ENCODE peak calls at places on chromosomes 12 and 14, in four cellular contexts. J, D, C and I are unnamed samples.
A peak's percentile ranks its signal among the peaks of the same experiment; 100 is the strongest.

GRCh38 chr12:47757840-47758583 is 668 bp downstream of the RAPGEF3 start:
- DNase-seq in J (no peak), D (no peak), C (no peak), I (no peak)

GRCh38 chr12:128052341-128052740 is 214.6 kb upstream of the TMEM132C start:
- DNase-seq in J (peak; percentile 57), D (no peak), C (no peak), I (no peak)

GRCh38 chr14:52951730-52952481 is 1.1 kb upstream of the FERMT2 start:
- DNase-seq in J (peak; percentile 79), D (no peak), C (peak; percentile 73), I (peak; percentile 35)

GRCh38 chr14:30885840-30886740 is 11.7 kb downstream of the COCH start:
- DNase-seq in J (peak; percentile 38), D (no peak), C (no peak), I (no peak)

GRCh38 chr12:122336015-122336946 is 70.0 kb upstream of the VPS33A start:
- DNase-seq in J (peak; percentile 23), D (no peak), C (no peak), I (peak; percentile 55)

GRCh38 chr12:114835031-114835430 is 151.1 kb upstream of the TBX3 start:
- DNase-seq in J (peak; percentile 72), D (peak; percentile 42), C (no peak), I (no peak)

GRCh38 chr12:6963741-6964446 is 6.6 kb downstream of the PHB2 start:
- DNase-seq in J (no peak), D (no peak), C (peak; percentile 63), I (no peak)

GRCh38 chr14:67358914-67359313 is 690 bp downstream of the ATP6V1D start:
- DNase-seq in J (no peak), D (no peak), C (no peak), I (peak; percentile 3)

GRCh38 chr12:15651381-15651780 is 137.8 kb downstream of the EPS8 start:
- DNase-seq in J (no peak), D (no peak), C (no peak), I (no peak)

GRCh38 chr12:93186131-93186530 is 191.6 kb upstream of the NUDT4 start:
- DNase-seq in J (no peak), D (no peak), C (no peak), I (no peak)

GRCh38 chr12:53159195-53159834 is 21.2 kb upstream of the ZNF740 start:
- DNase-seq in J (peak; percentile 48), D (no peak), C (peak; percentile 75), I (peak; percentile 91)

GRCh38 chr12:63064080-63064479 is 86.9 kb downstream of the AVPR1A start:
- DNase-seq in J (peak; percentile 20), D (peak; percentile 49), C (no peak), I (no peak)

GRCh38 chr14:102770910-102771543 is 6.2 kb upstream of the TRAF3 start:
- DNase-seq in J (no peak), D (no peak), C (no peak), I (no peak)

GRCh38 chr12:94027561-94027960 is 120.8 kb upstream of the PLXNC1 start:
- DNase-seq in J (no peak), D (no peak), C (no peak), I (no peak)

GRCh38 chr12:43957732-43958131 is 121.9 kb downstream of the TMEM117 start:
- DNase-seq in J (peak; percentile 51), D (no peak), C (no peak), I (peak; percentile 52)

GRCh38 chr12:22100952-22101748 is 55.1 kb downstream of the CMAS start:
- DNase-seq in J (peak; percentile 59), D (no peak), C (no peak), I (peak; percentile 74)

GRCh38 chr14:90836692-90837063 is 20.4 kb upstream of the TTC7B start:
- DNase-seq in J (no peak), D (no peak), C (no peak), I (no peak)

GRCh38 chr12:105454688-105455087 is 124.2 kb downstream of the C12orf75 start:
- DNase-seq in J (no peak), D (no peak), C (no peak), I (no peak)

GRCh38 chr12:55982319-55982936 is 8.6 kb downstream of the RAB5B start:
- DNase-seq in J (no peak), D (no peak), C (no peak), I (peak; percentile 69)

GRCh38 chr12:124928095-124928911 is 13.9 kb upstream of the UBC start:
- DNase-seq in J (peak; percentile 97), D (no peak), C (peak; percentile 91), I (peak; percentile 78)

GRCh38 chr14:58919262-58919661 is 269.2 kb upstream of the DAAM1 start:
- DNase-seq in J (peak; percentile 29), D (no peak), C (no peak), I (peak; percentile 19)

GRCh38 chr14:103428732-103429556 is 43.7 kb downstream of the MARK3 start:
- DNase-seq in J (peak; percentile 11), D (no peak), C (no peak), I (no peak)

GRCh38 chr12:121295746-121296617 is 527 bp downstream of the CAMKK2 start:
- DNase-seq in J (no peak), D (no peak), C (peak; percentile 60), I (peak; percentile 34)

GRCh38 chr14:102775855-102776760 is 1.1 kb upstream of the TRAF3 start:
- DNase-seq in J (peak; percentile 85), D (no peak), C (peak; percentile 50), I (peak; percentile 86)

GRCh38 chr14:77985235-77985634 is 184.9 kb upstream of the NRXN3 start:
- DNase-seq in J (peak; percentile 91), D (no peak), C (no peak), I (no peak)

GRCh38 chr14:70893842-70894237 is 13.4 kb upstream of the PCNX1 start:
- DNase-seq in J (no peak), D (no peak), C (no peak), I (peak; percentile 65)

GRCh38 chr12:98291828-98292227 is 223.6 kb upstream of the TMPO start:
- DNase-seq in J (no peak), D (no peak), C (no peak), I (no peak)

GRCh38 chr12:59077153-59077930 is 157.0 kb upstream of the LRIG3 start:
- DNase-seq in J (no peak), D (no peak), C (no peak), I (no peak)

GRCh38 chr12:123187637-123188036 is 36.7 kb upstream of the PITPNM2 start:
- DNase-seq in J (no peak), D (no peak), C (no peak), I (no peak)

GRCh38 chr14:39417014-39417413 is 15.2 kb downstream of the FBXO33 start:
- DNase-seq in J (peak; percentile 27), D (no peak), C (no peak), I (no peak)
- TF ChIP-seq CTCF in J (no peak), D (peak; percentile 30), C (no peak), I (no peak)

GRCh38 chr14:34715108-34715863 is 893 bp upstream of the CFL2 start:
- DNase-seq in J (no peak), D (no peak), C (no peak), I (no peak)
- H3K4me3 ChIP-seq in J (peak overlapping the region; percentile 66), D (peak overlapping the region; percentile 90), C (peak overlapping the region; percentile 89), I (peak overlapping the region; percentile 85)

DNA sequence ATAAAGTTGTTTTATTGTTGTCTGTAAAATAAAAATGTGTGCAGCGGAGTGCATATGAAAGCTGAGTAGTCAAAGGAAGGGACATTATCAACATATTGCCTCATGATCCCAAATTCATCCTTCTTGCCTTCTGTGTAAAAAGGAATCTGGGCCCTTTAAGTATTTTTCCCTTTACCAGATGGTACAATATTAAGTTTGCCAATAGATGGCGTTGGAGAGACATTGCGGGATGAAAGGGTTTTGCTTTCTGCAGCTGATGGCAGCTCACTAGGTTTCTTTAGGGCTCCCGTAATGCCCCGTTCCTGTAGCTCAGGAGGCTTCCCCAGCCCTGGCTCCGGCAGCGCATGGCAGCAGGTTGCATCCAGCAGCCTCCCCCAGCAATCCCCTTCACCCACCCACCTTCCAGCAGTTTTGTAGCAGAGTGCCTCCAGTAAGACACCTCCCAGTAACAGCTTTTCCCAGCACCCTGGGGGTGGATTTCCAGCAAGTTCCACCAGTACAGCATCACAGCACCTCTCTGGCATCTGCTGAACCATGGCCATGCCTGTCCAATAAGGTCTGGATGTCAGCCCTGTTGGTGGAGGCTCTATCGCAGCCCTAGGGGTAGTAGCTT is 354.4 kb downstream of the MED13L start:
- DNase-seq in J (no peak), D (no peak), C (no peak), I (peak; percentile 30)
- TF ChIP-seq CTCF in J (peak; percentile 3), D (no peak), C (peak; percentile 54), I (peak; percentile 32)

DNA sequence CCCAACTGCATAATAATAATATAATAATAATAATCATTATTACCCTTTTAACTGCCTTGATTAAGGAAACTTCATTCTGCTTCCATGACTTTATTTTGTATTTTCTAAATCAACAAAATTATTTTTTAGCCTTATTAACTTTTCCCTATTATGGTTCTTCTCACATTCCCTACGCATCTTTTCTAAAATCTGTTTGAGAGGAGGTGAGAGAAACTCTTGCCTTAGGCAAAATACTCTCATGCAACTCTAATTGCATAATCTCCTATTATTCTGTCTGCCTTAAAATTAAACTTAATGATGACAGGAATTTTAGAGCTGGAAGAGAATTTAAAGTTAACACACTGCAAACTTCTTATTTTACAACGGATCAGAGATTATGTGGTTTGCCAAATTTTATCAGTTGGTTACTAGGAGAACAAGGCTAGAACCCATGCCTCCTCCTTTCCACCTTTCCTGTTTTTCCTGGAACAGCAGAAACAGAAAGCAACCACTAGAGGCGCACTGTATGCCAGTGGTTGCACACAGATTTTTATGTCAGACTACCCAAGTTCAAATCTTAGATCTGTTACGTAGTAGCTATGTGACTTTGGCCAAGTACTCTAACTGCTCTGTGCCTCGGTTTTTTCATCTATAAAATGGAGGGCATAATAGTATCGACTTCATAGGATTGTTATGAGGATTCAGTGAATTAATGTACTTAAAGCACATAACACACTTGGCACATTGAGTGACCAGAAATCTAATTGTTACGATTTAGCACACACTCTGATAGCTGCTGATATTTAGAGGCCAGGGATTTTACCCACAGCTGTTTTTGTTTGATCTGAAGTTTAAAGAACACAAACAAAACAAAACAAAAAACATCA is 4.4 kb upstream of the BRMS1L start:
- DNase-seq in J (peak; percentile 14), D (no peak), C (no peak), I (peak; percentile 44)
- H3K4me3 ChIP-seq in J (no peak overlapping the region), D (no peak overlapping the region), C (no peak overlapping the region), I (no peak overlapping the region)